ENCODE peak calls at places on chromosomes 5 and 9, in six cellular contexts. G is sigmoid colon, E is heart left ventricle, O is A549, F is endothelial cell of umbilical vein, N is HCT116. V is an unnamed sample.

GRCh38 chr5:150085191-150085912 is 1.0 kb downstream of the CSF1R start:
- DNase-seq in G (no peak), N (no peak), O (no peak), F (no peak), E (no peak), V (no peak)

GRCh38 chr9:19223724-19224123 is 6.8 kb upstream of the DENND4C start:
- DNase-seq in O (no peak), G (no peak), F (no peak), E (no peak), N (no peak), V (no peak)

GRCh38 chr9:6575324-6575758 is 70.2 kb downstream of the GLDC start:
- DNase-seq in F (no peak), G (no peak), N (no peak), O (no peak), E (no peak), V (no peak)

GRCh38 chr9:97773091-97773490 is 76.0 kb upstream of the XPA start:
- DNase-seq in N (no peak), F (no peak), O (no peak), G (no peak), E (no peak), V (no peak)

GRCh38 chr5:167900521-167900920 is 390.9 kb upstream of the WWC1 start:
- DNase-seq in F (no peak), G (no peak), O (no peak), N (no peak), E (no peak), V (no peak)

GRCh38 chr5:79800979-79801827 is 111.6 kb downstream of the CMYA5 start:
- DNase-seq in E (no peak), F (no peak), N (no peak), G (no peak), O (peak; percentile 6), V (no peak)

GRCh38 chr9:132410642-132411041 is 631 bp downstream of the CFAP77 start:
- DNase-seq in G (no peak), F (no peak), O (no peak), E (no peak), N (no peak), V (no peak)

GRCh38 chr9:129777769-129778130 is 24.9 kb upstream of the PTGES start:
- DNase-seq in G (no peak), F (no peak), O (no peak), E (no peak), N (no peak), V (no peak)

GRCh38 chr9:132769895-132770774 is 99.9 kb downstream of the GTF3C4 start:
- DNase-seq in F (peak; percentile 52), O (peak; percentile 26), N (no peak), G (peak; percentile 76), E (peak; percentile 83), V (no peak)

GRCh38 chr5:43061352-43061751 is 21.2 kb upstream of the ANXA2R start:
- DNase-seq in E (no peak), F (no peak), O (peak; percentile 27), G (no peak), N (no peak), V (no peak)

GRCh38 chr5:134948929-134949328 is 18.8 kb upstream of the CATSPER3 start:
- DNase-seq in G (peak; percentile 77), N (no peak), O (no peak), E (no peak), F (peak; percentile 44), V (no peak)

GRCh38 chr9:2276296-2276695 is 261.1 kb downstream of the SMARCA2 start:
- DNase-seq in O (no peak), N (no peak), F (no peak), E (no peak), G (no peak), V (no peak)

GRCh38 chr5:122141751-122142150 is 12.4 kb downstream of the ZNF474 start:
- DNase-seq in F (no peak), N (no peak), G (no peak), O (no peak), E (no peak), V (no peak)

GRCh38 chr5:85670417-85670816 is 947.3 kb upstream of the COX7C start:
- DNase-seq in O (peak; percentile 0), N (no peak), F (no peak), E (no peak), G (no peak), V (no peak)

GRCh38 chr9:69034071-69034470 is 1.5 kb upstream of the FXN start:
- DNase-seq in E (no peak), F (no peak), G (no peak), O (no peak), N (no peak), V (no peak)

GRCh38 chr5:133794771-133795391 is 173.5 kb downstream of the C5orf15 start:
- DNase-seq in O (no peak), F (no peak), N (no peak), E (no peak), G (no peak), V (no peak)

GRCh38 chr9:23702311-23702922 is 123.6 kb downstream of the ELAVL2 start:
- DNase-seq in N (no peak), F (no peak), O (no peak), E (no peak), G (no peak), V (no peak)
- TF ChIP-seq CTCF in N (no peak), F (no peak), O (no peak), E (no peak), G (no peak), V (peak; percentile 50)

DNA sequence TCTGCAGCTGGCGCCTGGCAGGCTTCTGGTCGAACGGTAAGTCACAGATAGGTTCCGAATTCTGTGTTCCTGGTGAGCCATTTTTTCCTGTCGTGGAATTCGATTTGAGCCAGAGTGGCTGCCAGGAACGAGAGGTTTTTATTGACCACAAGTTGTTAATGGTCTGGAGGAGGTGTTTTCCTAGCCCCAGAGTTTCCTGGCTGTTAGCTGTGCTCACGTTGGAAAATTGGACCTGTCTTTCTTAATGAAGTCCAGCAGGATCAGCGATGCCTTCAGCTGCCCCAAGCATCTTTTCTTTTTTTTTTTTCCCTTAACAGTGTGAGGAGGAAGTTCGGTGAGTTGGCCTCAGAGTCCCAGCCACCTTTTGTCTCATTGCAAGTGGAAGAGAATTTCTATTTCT is 62.9 kb downstream of the COL5A1 start:
- DNase-seq in G (no peak), O (no peak), F (peak; percentile 6), N (no peak), E (no peak), V (no peak)
- H3K4me3 ChIP-seq in G (no peak overlapping the region), O (no peak overlapping the region), F (no peak overlapping the region), N (no peak overlapping the region), E (no peak overlapping the region), V (no peak overlapping the region)

DNA sequence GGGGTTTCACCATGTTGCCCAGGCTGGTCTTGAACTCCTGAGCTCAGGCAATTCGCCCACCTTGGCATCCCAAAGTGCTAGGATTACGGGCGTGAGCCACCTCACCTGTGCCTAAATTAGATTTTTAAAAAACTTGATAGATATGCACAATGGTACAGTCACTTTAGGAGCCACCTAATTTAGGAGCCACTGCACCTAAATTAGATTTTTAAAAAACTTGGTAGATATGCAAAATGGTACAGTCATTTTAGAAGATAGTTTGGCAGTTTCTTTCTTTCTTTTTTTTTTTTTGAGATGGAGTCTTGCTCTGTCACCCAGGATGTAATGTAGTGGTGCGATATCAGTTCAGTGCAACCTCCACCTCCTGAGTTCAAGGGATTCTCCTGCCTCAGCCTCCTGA is 37.8 kb upstream of the PLPP1 start:
- DNase-seq in E (no peak), F (no peak), G (no peak), O (no peak), N (no peak), V (no peak)
- TF ChIP-seq CTCF in E (no peak), F (no peak), G (no peak), O (no peak), N (no peak), V (no peak)

GRCh38 chr9:107636596-107637405 is 147.2 kb upstream of the KLF4 start:
- DNase-seq in E (no peak), N (no peak), F (no peak), O (no peak), G (no peak), V (no peak)
- H3K4me3 ChIP-seq in E (peak overlapping the region; percentile 45), N (no peak overlapping the region), F (no peak overlapping the region), O (no peak overlapping the region), G (peak overlapping the region; percentile 50), V (no peak overlapping the region)

GRCh38 chr9:82903503-82903902 is 159.4 kb downstream of the RASEF start:
- DNase-seq in E (no peak), F (no peak), G (no peak), O (peak; percentile 30), N (no peak), V (no peak)
- TF ChIP-seq CTCF in E (no peak), F (no peak), G (no peak), O (no peak), N (no peak), V (no peak)

GRCh38 chr9:87498046-87498815 is 564 bp downstream of the DAPK1 start:
- DNase-seq in G (peak; percentile 78), O (peak; percentile 57), E (peak; percentile 67), F (peak; percentile 57), N (no peak), V (no peak)
- H3K4me3 ChIP-seq in G (peak overlapping the region; percentile 95), O (peak overlapping the region; percentile 88), E (peak overlapping the region; percentile 57), F (peak overlapping the region; percentile 93), N (peak overlapping the region; percentile 66), V (peak overlapping the region; percentile 44)

GRCh38 chr5:88690619-88691560 is 192.1 kb downstream of the MEF2C start:
- DNase-seq in N (peak; percentile 44), O (peak; percentile 49), E (peak; percentile 78), G (peak; percentile 82), F (peak; percentile 72), V (peak; percentile 14)
- TF ChIP-seq CTCF in N (peak; percentile 65), O (peak; percentile 93), E (peak; percentile 97), G (peak; percentile 78), F (peak; percentile 88), V (peak; percentile 98)

DNA sequence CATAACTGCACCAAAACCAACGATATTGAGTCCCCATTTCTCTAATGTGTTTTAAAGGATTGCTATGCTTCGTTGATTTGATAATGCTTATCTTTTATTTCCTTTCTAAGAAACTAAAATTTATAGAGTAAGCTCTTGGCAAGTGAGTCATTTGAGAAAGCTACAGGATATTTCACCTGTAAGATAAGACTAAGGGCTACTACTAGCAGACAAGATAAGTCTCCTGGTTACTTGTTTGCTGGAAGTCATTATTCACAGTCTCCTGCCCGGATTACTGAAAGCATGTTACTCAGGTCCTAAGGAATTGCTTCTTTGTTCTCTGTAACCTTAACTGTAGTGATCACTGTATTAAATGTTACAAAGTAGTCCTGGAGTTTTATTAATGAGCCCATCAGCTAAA is 315.9 kb upstream of the RASA1 start:
- DNase-seq in N (no peak), O (no peak), G (no peak), F (no peak), E (no peak), V (no peak)
- H3K4me3 ChIP-seq in N (no peak overlapping the region), O (no peak overlapping the region), G (no peak overlapping the region), F (no peak overlapping the region), E (no peak overlapping the region), V (no peak overlapping the region)

V was measured in LNCaP clone FGC.